ENCODE peak calls at places on chromosomes 12 and 14, in six cellular contexts. O, V, H, S, P and T are unnamed samples.
A peak's percentile ranks its signal among the peaks of the same experiment; 100 is the strongest.

GRCh38 chr12:2813573-2814185 is 1.2 kb downstream of the ITFG2 start:
- DNase-seq in O (peak; percentile 69), V (peak; percentile 77), H (no peak), S (no peak), P (no peak), T (peak; percentile 56)

GRCh38 chr12:26987634-26988424 is 26.4 kb downstream of the TM7SF3 start:
- DNase-seq in O (no peak), V (no peak), H (peak; percentile 26), S (peak; percentile 9), P (no peak), T (no peak)

GRCh38 chr12:20567413-20567812 is 127.7 kb upstream of the SLCO1C1 start:
- DNase-seq in O (no peak), V (no peak), H (no peak), S (no peak), P (no peak), T (no peak)

GRCh38 chr14:81516941-81517797 is 16.5 kb downstream of the SEL1L start:
- DNase-seq in O (no peak), V (no peak), H (peak; percentile 19), S (no peak), P (no peak), T (no peak)

GRCh38 chr14:103151270-103151933 is 28.1 kb downstream of the TNFAIP2 start:
- DNase-seq in O (no peak), V (peak; percentile 19), H (no peak), S (no peak), P (no peak), T (no peak)

GRCh38 chr12:75378354-75378753 is 12.5 kb upstream of the GLIPR1L2 start:
- DNase-seq in O (no peak), V (no peak), H (no peak), S (no peak), P (no peak), T (no peak)

GRCh38 chr14:34094384-34094783 is 143.5 kb upstream of the EGLN3 start:
- DNase-seq in O (no peak), V (no peak), H (no peak), S (no peak), P (no peak), T (no peak)

GRCh38 chr12:65566776-65567175 is 257.5 kb upstream of the HMGA2 start:
- DNase-seq in O (no peak), V (no peak), H (peak; percentile 8), S (no peak), P (no peak), T (no peak)

GRCh38 chr14:105088812-105089745 is 23.8 kb upstream of the GPR132 start:
- DNase-seq in O (peak; percentile 47), V (no peak), H (no peak), S (no peak), P (no peak), T (no peak)

GRCh38 chr12:56988207-56988739 is 18.1 kb downstream of the ZBTB39 start:
- DNase-seq in O (no peak), V (peak; percentile 1), H (no peak), S (no peak), P (no peak), T (no peak)

GRCh38 chr14:78254911-78255431 is 84.8 kb downstream of the NRXN3 start:
- DNase-seq in O (no peak), V (peak; percentile 18), H (peak; percentile 1), S (no peak), P (no peak), T (peak; percentile 80)

DNA sequence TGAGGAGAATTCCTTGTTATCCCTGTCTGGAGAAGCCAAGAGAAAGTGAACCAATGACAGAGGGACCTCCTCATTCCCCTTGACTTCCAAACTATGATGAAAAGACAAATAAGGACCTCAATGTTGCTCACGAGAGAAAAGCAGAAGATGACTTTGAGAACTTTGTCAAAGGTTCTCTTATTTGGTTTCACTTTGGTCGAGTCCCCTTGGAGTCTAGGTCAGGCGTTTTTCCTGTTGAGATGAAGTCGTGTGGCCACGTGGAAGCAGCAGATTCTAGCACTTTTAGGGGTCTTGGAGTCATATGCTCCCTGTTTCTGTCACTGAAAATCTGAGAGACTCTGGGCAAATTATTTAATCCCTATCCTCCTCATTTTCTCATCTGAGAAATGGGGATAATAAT is 33.8 kb upstream of the COL2A1 start:
- DNase-seq in O (no peak), V (no peak), H (no peak), S (no peak), P (no peak), T (no peak)
- H3K4me3 ChIP-seq in O (no peak overlapping the region), V (no peak overlapping the region), H (no peak overlapping the region), S (no peak overlapping the region), P (no peak overlapping the region), T (no peak overlapping the region)

GRCh38 chr12:123134265-123134664 is 16.6 kb downstream of the PITPNM2 start:
- DNase-seq in O (no peak), V (no peak), H (no peak), S (no peak), P (no peak), T (no peak)

GRCh38 chr12:123133701-123134100 is 17.2 kb downstream of the PITPNM2 start:
- DNase-seq in O (no peak), V (no peak), H (no peak), S (no peak), P (no peak), T (no peak)

GRCh38 chr12:123135688-123136087 is 15.2 kb downstream of the PITPNM2 start:
- DNase-seq in O (no peak), V (no peak), H (no peak), S (no peak), P (no peak), T (no peak)

GRCh38 chr12:123132951-123133619 is 17.8 kb downstream of the PITPNM2 start:
- DNase-seq in O (no peak), V (no peak), H (no peak), S (no peak), P (no peak), T (no peak)

GRCh38 chr12:123134755-123135282 is 16.1 kb downstream of the PITPNM2 start:
- DNase-seq in O (peak; percentile 24), V (no peak), H (no peak), S (no peak), P (no peak), T (no peak)
- H3K4me3 ChIP-seq in O (no peak overlapping the region), V (no peak overlapping the region), H (no peak overlapping the region), S (no peak overlapping the region), P (no peak overlapping the region), T (no peak overlapping the region)

GRCh38 chr12:132517740-132518100 is 27.8 kb downstream of the FBRSL1 start:
- DNase-seq in O (no peak), V (no peak), H (no peak), S (no peak), P (no peak), T (no peak)

GRCh38 chr12:132518354-132518992 is 28.5 kb downstream of the FBRSL1 start:
- DNase-seq in O (no peak), V (no peak), H (no peak), S (no peak), P (no peak), T (no peak)

GRCh38 chr12:132514838-132515237 is 24.9 kb downstream of the FBRSL1 start:
- DNase-seq in O (no peak), V (no peak), H (no peak), S (no peak), P (no peak), T (no peak)

GRCh38 chr12:132516064-132517012 is 26.4 kb downstream of the FBRSL1 start:
- DNase-seq in O (no peak), V (no peak), H (no peak), S (no peak), P (no peak), T (no peak)

GRCh38 chr12:132517013-132517739 is 27.2 kb downstream of the FBRSL1 start:
- DNase-seq in O (no peak), V (no peak), H (no peak), S (no peak), P (no peak), T (no peak)
- H3K4me3 ChIP-seq in O (no peak overlapping the region), V (no peak overlapping the region), H (no peak overlapping the region), S (no peak overlapping the region), P (no peak overlapping the region), T (no peak overlapping the region)

GRCh38 chr12:120223458-120224303 is 22.8 kb upstream of the RPLP0 start:
- DNase-seq in O (no peak), V (no peak), H (no peak), S (no peak), P (no peak), T (no peak)
- H3K4me3 ChIP-seq in O (no peak overlapping the region), V (no peak overlapping the region), H (no peak overlapping the region), S (no peak overlapping the region), P (peak overlapping the region; percentile 40), T (no peak overlapping the region)

GRCh38 chr14:72665259-72665658 is 228.6 kb downstream of the DPF3 start:
- DNase-seq in O (no peak), V (peak; percentile 16), H (peak; percentile 96), S (peak; percentile 64), P (no peak), T (peak; percentile 45)
- H3K4me3 ChIP-seq in O (no peak overlapping the region), V (no peak overlapping the region), H (no peak overlapping the region), S (no peak overlapping the region), P (no peak overlapping the region), T (peak overlapping the region; percentile 1)

DNA sequence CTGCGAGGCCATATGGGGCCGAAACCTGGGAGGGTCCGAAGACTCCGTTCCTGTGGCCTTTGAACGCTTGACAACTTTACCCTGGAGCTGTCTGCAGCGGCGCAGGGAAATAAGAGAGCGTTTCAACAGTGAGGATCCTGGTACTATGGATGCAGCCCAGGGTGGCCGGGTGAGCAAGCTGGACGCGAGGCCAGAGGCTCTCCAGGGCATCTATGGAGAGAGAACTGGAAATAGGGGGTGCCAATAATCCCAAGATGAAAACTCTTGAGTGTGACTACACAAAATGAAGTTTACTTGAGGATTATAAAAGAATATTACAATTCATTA is 1.1 kb upstream of the ABCC9 start:
- DNase-seq in O (no peak), V (no peak), H (no peak), S (no peak), P (no peak), T (no peak)
- H3K4me3 ChIP-seq in O (no peak overlapping the region), V (no peak overlapping the region), H (peak overlapping the region; percentile 51), S (no peak overlapping the region), P (peak overlapping the region; percentile 60), T (no peak overlapping the region)

DNA sequence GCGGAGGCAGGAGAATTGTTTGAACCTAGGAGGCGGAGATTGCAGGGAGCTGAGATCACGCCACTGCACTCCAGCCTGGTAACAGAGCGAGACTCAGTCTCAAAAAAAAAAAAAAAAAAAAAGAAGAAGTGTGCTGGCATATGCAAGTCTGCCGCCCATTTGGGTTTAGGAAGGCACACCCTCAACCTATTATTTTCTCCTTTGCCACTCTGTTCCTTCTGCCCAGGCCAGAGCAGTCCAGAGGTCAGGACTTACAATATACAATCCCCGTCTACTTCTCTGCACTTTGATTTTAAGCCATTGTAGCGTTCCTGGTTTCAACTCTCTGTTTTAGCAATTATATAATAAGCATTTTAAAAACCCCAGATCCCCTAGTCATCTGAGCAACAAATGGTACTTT is 39.8 kb downstream of the CATSPERB start:
- DNase-seq in O (no peak), V (no peak), H (no peak), S (no peak), P (no peak), T (no peak)
- H3K4me3 ChIP-seq in O (no peak overlapping the region), V (no peak overlapping the region), H (no peak overlapping the region), S (no peak overlapping the region), P (no peak overlapping the region), T (no peak overlapping the region)